ENCODE peak calls at places on chromosomes 12 and 14, in seven cellular contexts. One of them, this sample, is unnamed.

GRCh38 chr14:73612339-73613045 is at the start of gene ACOT6:
- DNase-seq in OCI-M1: peak; percentile 16
- DNase-seq in amniotic stem cell: peak; percentile 22
- DNase-seq in astrocyte of the spinal cord: peak; percentile 74
- DNase-seq in MG63: peak; percentile 65
- DNase-seq in glutamatergic neuron: peak; percentile 70
- DNase-seq in D341Med: peak; percentile 89
- DNase-seq in this sample: peak; percentile 82

GRCh38 chr14:86057018-86057667 is 527.2 kb downstream of the FLRT2 start:
- DNase-seq in OCI-M1: peak; percentile 49
- DNase-seq in amniotic stem cell: no peak
- DNase-seq in astrocyte of the spinal cord: peak; percentile 16
- DNase-seq in MG63: no peak
- DNase-seq in glutamatergic neuron: peak; percentile 58
- DNase-seq in D341Med: peak; percentile 45
- DNase-seq in this sample: no peak

GRCh38 chr14:58771016-58771415 is 133.3 kb downstream of the DACT1 start:
- DNase-seq in OCI-M1: no peak
- DNase-seq in amniotic stem cell: no peak
- DNase-seq in astrocyte of the spinal cord: no peak
- DNase-seq in MG63: no peak
- DNase-seq in glutamatergic neuron: no peak
- DNase-seq in D341Med: no peak
- DNase-seq in this sample: no peak

GRCh38 chr14:32342151-32342853 is 13.2 kb downstream of the AKAP6 start:
- DNase-seq in OCI-M1: no peak
- DNase-seq in amniotic stem cell: no peak
- DNase-seq in astrocyte of the spinal cord: no peak
- DNase-seq in MG63: no peak
- DNase-seq in glutamatergic neuron: no peak
- DNase-seq in D341Med: no peak
- DNase-seq in this sample: peak; percentile 20

GRCh38 chr14:92846162-92846897 is 52.2 kb downstream of the GOLGA5 start:
- DNase-seq in OCI-M1: peak; percentile 76
- DNase-seq in amniotic stem cell: peak; percentile 17
- DNase-seq in astrocyte of the spinal cord: peak; percentile 39
- DNase-seq in MG63: peak; percentile 3
- DNase-seq in glutamatergic neuron: no peak
- DNase-seq in D341Med: no peak
- DNase-seq in this sample: peak; percentile 44

GRCh38 chr14:86321151-86321550 is 791.2 kb downstream of the FLRT2 start:
- DNase-seq in OCI-M1: no peak
- DNase-seq in amniotic stem cell: no peak
- DNase-seq in astrocyte of the spinal cord: peak; percentile 18
- DNase-seq in MG63: no peak
- DNase-seq in glutamatergic neuron: no peak
- DNase-seq in D341Med: no peak
- DNase-seq in this sample: no peak

GRCh38 chr12:11840350-11840749 is 190.9 kb downstream of the ETV6 start:
- DNase-seq in OCI-M1: no peak
- DNase-seq in amniotic stem cell: no peak
- DNase-seq in astrocyte of the spinal cord: no peak
- DNase-seq in MG63: no peak
- DNase-seq in glutamatergic neuron: no peak
- DNase-seq in D341Med: no peak
- DNase-seq in this sample: no peak

GRCh38 chr14:31229638-31230229 is 22.1 kb upstream of the HECTD1 start:
- DNase-seq in OCI-M1: peak; percentile 98
- DNase-seq in amniotic stem cell: peak; percentile 70
- DNase-seq in astrocyte of the spinal cord: peak; percentile 87
- DNase-seq in MG63: peak; percentile 88
- DNase-seq in glutamatergic neuron: no peak
- DNase-seq in D341Med: no peak
- DNase-seq in this sample: peak; percentile 90